ENCODE peak calls at places on chromosomes 12 and 14, in six cellular contexts. W is NB4; C is ascending aorta; E is thyroid gland; X is CD4-positive, alpha-beta T cell; T is OCI-LY7. D is an unnamed sample.

GRCh38 chr12:116365606-116366455 is 88.3 kb upstream of the MED13L start:
- DNase-seq in W (no peak), C (no peak), E (no peak), X (no peak), T (no peak), D (no peak)

GRCh38 chr12:41368006-41368405 is 179.9 kb downstream of the PDZRN4 start:
- DNase-seq in W (peak; percentile 14), C (no peak), E (no peak), X (no peak), T (peak; percentile 54), D (no peak)

GRCh38 chr14:85131523-85131922 is 398.4 kb upstream of the FLRT2 start:
- DNase-seq in W (no peak), C (no peak), E (peak; percentile 45), X (no peak), T (peak; percentile 0), D (no peak)

GRCh38 chr12:104865080-104865479 is 93.0 kb downstream of the SLC41A2 start:
- DNase-seq in W (peak; percentile 45), C (no peak), E (no peak), X (no peak), T (peak; percentile 7), D (peak; percentile 23)

GRCh38 chr12:110641512-110641911 is 27.6 kb downstream of the TCTN1 start:
- DNase-seq in W (peak; percentile 91), C (no peak), E (no peak), X (no peak), T (no peak), D (no peak)

GRCh38 chr12:44314007-44314500 is 478.2 kb downstream of the TMEM117 start:
- DNase-seq in W (no peak), C (no peak), E (no peak), X (no peak), T (no peak), D (no peak)

GRCh38 chr14:89504084-89504483 is 87.1 kb upstream of the FOXN3 start:
- DNase-seq in W (no peak), C (no peak), E (no peak), X (no peak), T (no peak), D (no peak)

GRCh38 chr14:79404874-79405273 is 806.4 kb downstream of the DIO2 start:
- DNase-seq in W (no peak), C (no peak), E (no peak), X (no peak), T (no peak), D (no peak)

GRCh38 chr12:89225808-89226368 is 126.4 kb downstream of the DUSP6 start:
- DNase-seq in W (peak; percentile 56), C (peak; percentile 66), E (peak; percentile 72), X (no peak), T (no peak), D (peak; percentile 7)
- TF ChIP-seq CTCF in W (no peak), C (no peak), E (no peak), X (no peak), T (no peak), D (no peak)

GRCh38 chr12:98939350-98939749 is 294.3 kb downstream of the APAF1 start:
- DNase-seq in W (peak; percentile 35), C (no peak), E (no peak), X (no peak), T (peak; percentile 14), D (no peak)
- TF ChIP-seq CTCF in W (peak; percentile 56), C (no peak), E (peak; percentile 15), X (no peak), T (peak; percentile 70), D (peak; percentile 50)

DNA sequence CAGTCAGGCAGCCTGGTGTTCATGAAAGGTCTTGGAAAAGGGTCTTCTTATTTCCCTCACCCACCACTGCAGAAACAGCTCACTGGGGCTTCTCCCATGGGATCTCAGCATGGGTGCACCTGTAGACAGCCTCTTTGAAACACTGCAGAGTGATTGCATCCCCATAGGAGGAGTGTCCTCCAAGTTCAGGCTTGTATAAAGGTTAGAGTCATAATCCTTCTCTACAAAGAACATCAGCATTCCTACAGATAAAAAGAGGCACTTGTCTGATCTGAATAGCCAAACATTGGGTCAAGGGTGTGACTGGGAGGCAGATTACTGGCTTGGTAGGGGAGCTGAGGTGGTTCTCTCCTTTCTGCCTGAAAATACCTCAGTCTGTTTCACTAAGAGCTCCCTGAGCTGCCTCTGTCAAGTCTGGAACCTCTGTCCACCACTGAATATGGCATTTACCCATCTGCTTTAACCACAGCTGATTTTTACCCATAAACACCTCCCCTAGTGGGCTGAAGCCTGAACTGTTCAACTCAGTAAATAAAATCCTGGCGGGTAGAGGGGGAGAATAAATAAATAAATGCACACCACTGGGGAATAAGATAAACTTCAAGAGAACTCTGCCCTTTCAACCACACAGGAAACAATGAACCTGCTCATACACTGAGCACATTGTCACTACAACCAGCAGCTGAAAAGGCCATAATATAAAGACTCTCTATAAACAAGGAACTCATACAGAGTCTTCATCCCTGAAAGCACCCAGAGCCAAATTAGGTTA is 120.7 kb upstream of the SCAF11 start:
- DNase-seq in W (no peak), C (no peak), E (no peak), X (no peak), T (peak; percentile 61), D (no peak)
- TF ChIP-seq CTCF in W (no peak), C (no peak), E (no peak), X (no peak), T (peak; percentile 68), D (peak; percentile 35)

DNA sequence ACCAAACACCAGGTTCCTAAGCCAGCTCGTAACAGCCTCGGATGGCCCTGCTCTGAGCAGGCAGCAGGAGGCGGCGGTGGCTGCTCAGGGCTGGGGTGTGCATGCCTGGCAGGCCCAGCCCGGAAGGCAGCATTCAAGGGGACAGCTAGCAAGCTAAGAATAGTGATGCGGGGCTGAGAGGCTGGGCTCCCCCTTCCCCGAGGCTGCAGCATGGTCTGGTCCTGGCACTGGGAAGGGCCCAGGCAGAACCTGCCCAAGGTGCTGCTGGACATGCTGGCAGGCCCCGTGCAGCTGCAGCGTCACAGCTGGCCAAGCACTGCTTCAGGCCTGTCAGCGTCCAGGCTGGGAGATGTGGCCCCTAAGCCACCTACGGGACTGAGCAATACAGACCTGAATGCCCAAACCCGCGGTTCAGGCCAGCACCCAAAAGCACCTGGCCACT is 26.4 kb upstream of the NUDT14 start:
- DNase-seq in W (peak; percentile 52), C (no peak), E (no peak), X (no peak), T (no peak), D (no peak)
- TF ChIP-seq CTCF in W (peak; percentile 24), C (no peak), E (no peak), X (no peak), T (no peak), D (no peak)

GRCh38 chr14:105689722-105690121 is 163.3 kb downstream of the TMEM121 start:
- DNase-seq in W (no peak), C (no peak), E (no peak), X (no peak), T (no peak), D (no peak)

GRCh38 chr14:105690671-105691070 is 164.3 kb downstream of the TMEM121 start:
- DNase-seq in W (no peak), C (peak; percentile 16), E (no peak), X (no peak), T (no peak), D (no peak)

GRCh38 chr14:105682956-105683570 is 156.7 kb downstream of the TMEM121 start:
- DNase-seq in W (no peak), C (no peak), E (no peak), X (no peak), T (peak; percentile 41), D (no peak)

DNA sequence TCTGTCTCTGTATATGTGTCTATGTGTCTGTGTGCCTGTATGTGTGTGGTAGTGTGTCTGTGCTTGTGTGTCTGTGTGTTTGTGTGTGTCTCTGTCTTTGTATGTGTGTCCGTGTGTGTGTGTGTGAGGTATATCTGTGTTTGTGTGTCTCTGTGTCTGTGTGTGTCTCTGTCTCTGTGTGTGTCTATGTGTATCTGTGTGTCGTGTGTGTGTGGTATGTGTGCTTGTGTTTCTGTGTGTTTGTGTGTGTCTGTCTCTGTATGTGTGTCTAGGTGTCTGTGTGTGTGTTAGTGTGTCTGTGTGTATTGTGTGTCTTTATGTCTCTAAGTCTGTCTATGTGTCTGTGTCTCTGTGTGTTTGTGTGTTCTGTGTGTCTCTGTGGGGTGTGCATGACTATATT is 158.6 kb downstream of the TMEM121 start:
- DNase-seq in W (no peak), C (no peak), E (no peak), X (no peak), T (peak; percentile 38), D (no peak)
- TF ChIP-seq CTCF in W (no peak), C (no peak), E (no peak), X (no peak), T (no peak), D (no peak)

GRCh38 chr14:38718519-38718918 is 384.5 kb downstream of the SEC23A start:
- DNase-seq in W (no peak), C (no peak), E (no peak), X (no peak), T (no peak), D (no peak)

GRCh38 chr14:38723277-38723676 is 379.8 kb downstream of the SEC23A start:
- DNase-seq in W (no peak), C (no peak), E (no peak), X (no peak), T (no peak), D (no peak)

GRCh38 chr14:38724621-38725020 is 378.4 kb downstream of the SEC23A start:
- DNase-seq in W (no peak), C (no peak), E (no peak), X (no peak), T (no peak), D (no peak)

GRCh38 chr14:38723954-38724353 is 379.1 kb downstream of the SEC23A start:
- DNase-seq in W (no peak), C (no peak), E (no peak), X (no peak), T (no peak), D (no peak)

DNA sequence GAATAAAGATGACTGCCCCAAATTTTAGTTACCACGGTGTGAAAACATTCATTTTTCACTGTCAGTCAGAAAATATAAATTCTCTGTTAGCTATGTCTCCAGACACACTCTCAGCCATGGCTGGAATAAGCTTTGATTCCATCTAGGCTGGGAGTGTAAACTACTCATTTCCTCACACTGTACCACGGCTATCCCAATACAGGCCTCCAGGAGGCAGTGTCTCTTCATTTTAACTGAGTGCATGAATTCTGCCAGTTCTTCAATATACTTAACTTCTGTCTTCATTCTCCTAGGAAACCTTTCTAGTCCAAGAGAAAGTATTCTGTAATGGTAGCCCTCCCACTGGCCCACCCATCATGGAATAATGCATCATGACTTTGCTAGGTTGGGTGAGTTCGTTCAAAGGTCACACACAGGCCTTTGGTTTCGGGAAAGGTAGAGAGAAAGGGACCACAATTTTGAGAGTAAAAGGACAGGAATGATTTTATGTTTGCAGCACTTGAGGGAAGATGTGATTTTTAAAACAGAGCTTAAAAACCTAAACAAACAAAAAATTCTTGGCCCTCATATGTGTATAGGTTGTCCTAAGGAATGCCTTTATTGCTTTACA is 381.1 kb downstream of the SEC23A start:
- DNase-seq in W (peak; percentile 48), C (peak; percentile 77), E (peak; percentile 78), X (no peak), T (peak; percentile 37), D (peak; percentile 34)
- TF ChIP-seq CTCF in W (peak; percentile 83), C (peak; percentile 60), E (peak; percentile 76), X (peak; percentile 9), T (peak; percentile 84), D (peak; percentile 82)

GRCh38 chr14:103899316-103899715 is 28.9 kb upstream of the TDRD9 start:
- DNase-seq in W (no peak), C (no peak), E (no peak), X (no peak), T (peak; percentile 67), D (no peak)
- TF ChIP-seq CTCF in W (no peak), C (no peak), E (no peak), X (no peak), T (peak; percentile 24), D (no peak)

GRCh38 chr14:53103941-53104340 is 49.2 kb downstream of the DDHD1 start:
- DNase-seq in W (no peak), C (no peak), E (no peak), X (no peak), T (no peak), D (no peak)
- TF ChIP-seq CTCF in W (no peak), C (no peak), E (no peak), X (no peak), T (no peak), D (no peak)

D was measured in GM13977.